ENCODE peak calls at places on chromosome 5, in ten cellular contexts. One of them, this sample, is unnamed.

GRCh38 chr5:14946813-14947640 is 75.4 kb upstream of the ANKH start:
- DNase-seq in colonic mucosa: peak; percentile 55
- DNase-seq in nephron progenitor cell: no peak
- DNase-seq in RPMI8226: peak; percentile 40
- DNase-seq in amniotic stem cell: no peak
- DNase-seq in astrocyte of the hippocampus: peak; percentile 49
- DNase-seq in cardiac fibroblast: peak; percentile 22
- DNase-seq in right lobe of liver: no peak
- DNase-seq in NCI-H187: no peak
- DNase-seq in A673: peak; percentile 45
- DNase-seq in this sample: peak; percentile 28

GRCh38 chr5:41961736-41962135 is 36.7 kb downstream of the FBXO4 start:
- DNase-seq in colonic mucosa: no peak
- DNase-seq in nephron progenitor cell: no peak
- DNase-seq in RPMI8226: no peak
- DNase-seq in amniotic stem cell: no peak
- DNase-seq in astrocyte of the hippocampus: no peak
- DNase-seq in cardiac fibroblast: no peak
- DNase-seq in right lobe of liver: no peak
- DNase-seq in NCI-H187: no peak
- DNase-seq in A673: no peak
- DNase-seq in this sample: no peak

GRCh38 chr5:16135003-16135402 is 44.6 kb downstream of the MARCHF11 start:
- DNase-seq in colonic mucosa: no peak
- DNase-seq in nephron progenitor cell: no peak
- DNase-seq in RPMI8226: no peak
- DNase-seq in amniotic stem cell: no peak
- DNase-seq in astrocyte of the hippocampus: no peak
- DNase-seq in cardiac fibroblast: no peak
- DNase-seq in right lobe of liver: no peak
- DNase-seq in NCI-H187: no peak
- DNase-seq in A673: peak; percentile 67
- DNase-seq in this sample: peak; percentile 63

GRCh38 chr5:159713254-159713653 is 203.0 kb upstream of the ADRA1B start:
- DNase-seq in colonic mucosa: no peak
- DNase-seq in nephron progenitor cell: no peak
- DNase-seq in RPMI8226: no peak
- DNase-seq in amniotic stem cell: no peak
- DNase-seq in astrocyte of the hippocampus: no peak
- DNase-seq in cardiac fibroblast: no peak
- DNase-seq in right lobe of liver: no peak
- DNase-seq in NCI-H187: no peak
- DNase-seq in A673: no peak
- DNase-seq in this sample: no peak

GRCh38 chr5:33281507-33281906 is 159.3 kb upstream of the TARS1 start:
- DNase-seq in colonic mucosa: no peak
- DNase-seq in nephron progenitor cell: no peak
- DNase-seq in RPMI8226: no peak
- DNase-seq in amniotic stem cell: no peak
- DNase-seq in astrocyte of the hippocampus: no peak
- DNase-seq in cardiac fibroblast: peak; percentile 23
- DNase-seq in right lobe of liver: no peak
- DNase-seq in NCI-H187: no peak
- DNase-seq in A673: no peak
- DNase-seq in this sample: no peak

GRCh38 chr5:181058321-181058720 is 18.3 kb downstream of the BTNL9 start:
- DNase-seq in colonic mucosa: no peak
- DNase-seq in nephron progenitor cell: no peak
- DNase-seq in RPMI8226: no peak
- DNase-seq in amniotic stem cell: no peak
- DNase-seq in astrocyte of the hippocampus: no peak
- DNase-seq in cardiac fibroblast: no peak
- DNase-seq in right lobe of liver: no peak
- DNase-seq in NCI-H187: no peak
- DNase-seq in A673: no peak
- DNase-seq in this sample: no peak

GRCh38 chr5:147731708-147732551 is 50.6 kb downstream of the JAKMIP2 start:
- DNase-seq in colonic mucosa: no peak
- DNase-seq in nephron progenitor cell: no peak
- DNase-seq in RPMI8226: no peak
- DNase-seq in amniotic stem cell: no peak
- DNase-seq in astrocyte of the hippocampus: no peak
- DNase-seq in cardiac fibroblast: no peak
- DNase-seq in right lobe of liver: no peak
- DNase-seq in NCI-H187: no peak
- DNase-seq in A673: no peak
- DNase-seq in this sample: no peak

GRCh38 chr5:142143878-142144277 is 35.3 kb downstream of the NDFIP1 start:
- DNase-seq in colonic mucosa: no peak
- DNase-seq in nephron progenitor cell: no peak
- DNase-seq in RPMI8226: peak; percentile 27
- DNase-seq in amniotic stem cell: no peak
- DNase-seq in astrocyte of the hippocampus: peak; percentile 55
- DNase-seq in cardiac fibroblast: peak; percentile 69
- DNase-seq in right lobe of liver: no peak
- DNase-seq in NCI-H187: no peak
- DNase-seq in A673: peak; percentile 63
- DNase-seq in this sample: peak; percentile 30

GRCh38 chr5:74919487-74919886 is 53.3 kb upstream of the FAM169A start:
- DNase-seq in colonic mucosa: no peak
- DNase-seq in nephron progenitor cell: peak; percentile 18
- DNase-seq in RPMI8226: peak; percentile 52
- DNase-seq in amniotic stem cell: peak; percentile 67
- DNase-seq in astrocyte of the hippocampus: peak; percentile 76
- DNase-seq in cardiac fibroblast: peak; percentile 75
- DNase-seq in right lobe of liver: no peak
- DNase-seq in NCI-H187: no peak
- DNase-seq in A673: peak; percentile 72
- DNase-seq in this sample: peak; percentile 61

GRCh38 chr5:156528673-156529072 is 201.7 kb downstream of the SGCD start:
- DNase-seq in colonic mucosa: no peak
- DNase-seq in nephron progenitor cell: no peak
- DNase-seq in RPMI8226: no peak
- DNase-seq in amniotic stem cell: no peak
- DNase-seq in astrocyte of the hippocampus: no peak
- DNase-seq in cardiac fibroblast: no peak
- DNase-seq in right lobe of liver: no peak
- DNase-seq in NCI-H187: no peak
- DNase-seq in A673: no peak
- DNase-seq in this sample: no peak